ENCODE peak calls at places on chromosomes 4 and X, in five cellular contexts. One of them, this sample, is unnamed.

GRCh38 chrX:129833153-129834004 is 10.3 kb downstream of the ZDHHC9 start:
- DNase-seq in fibroblast of mammary gland: peak; percentile 75
- DNase-seq in fibroblast of lung: peak; percentile 76
- DNase-seq in fibroblast of the aortic adventitia: peak; percentile 62
- DNase-seq in pancreas: no peak
- DNase-seq in this sample: no peak

GRCh38 chr4:179095585-179096228 is 1653.5 kb upstream of the AGA start:
- DNase-seq in fibroblast of mammary gland: peak; percentile 1
- DNase-seq in fibroblast of lung: peak; percentile 46
- DNase-seq in fibroblast of the aortic adventitia: no peak
- DNase-seq in pancreas: no peak
- DNase-seq in this sample: peak; percentile 7

GRCh38 chr4:100977746-100978397 is 369.5 kb downstream of the PPP3CA start:
- DNase-seq in fibroblast of mammary gland: peak; percentile 31
- DNase-seq in fibroblast of lung: peak; percentile 80
- DNase-seq in fibroblast of the aortic adventitia: peak; percentile 86
- DNase-seq in pancreas: no peak
- DNase-seq in this sample: no peak

GRCh38 chr4:125254111-125254510 is 60.6 kb upstream of the FAT4 start:
- DNase-seq in fibroblast of mammary gland: peak; percentile 51
- DNase-seq in fibroblast of lung: peak; percentile 57
- DNase-seq in fibroblast of the aortic adventitia: peak; percentile 18
- DNase-seq in pancreas: no peak
- DNase-seq in this sample: no peak

GRCh38 chr4:22730049-22730448 is 37.3 kb downstream of the GBA3 start:
- DNase-seq in fibroblast of mammary gland: no peak
- DNase-seq in fibroblast of lung: no peak
- DNase-seq in fibroblast of the aortic adventitia: no peak
- DNase-seq in pancreas: no peak
- DNase-seq in this sample: no peak

GRCh38 chr4:75099321-75099720 is 166.4 kb downstream of the PARM1 start:
- DNase-seq in fibroblast of mammary gland: no peak
- DNase-seq in fibroblast of lung: no peak
- DNase-seq in fibroblast of the aortic adventitia: no peak
- DNase-seq in pancreas: no peak
- DNase-seq in this sample: no peak

GRCh38 chrX:126580877-126581276 is 28.3 kb upstream of the DCAF12L1 start:
- DNase-seq in fibroblast of mammary gland: no peak
- DNase-seq in fibroblast of lung: no peak
- DNase-seq in fibroblast of the aortic adventitia: no peak
- DNase-seq in pancreas: no peak
- DNase-seq in this sample: no peak

GRCh38 chr4:115145393-115146160 is 32.2 kb upstream of the NDST4 start:
- DNase-seq in fibroblast of mammary gland: no peak
- DNase-seq in fibroblast of lung: no peak
- DNase-seq in fibroblast of the aortic adventitia: no peak
- DNase-seq in pancreas: peak; percentile 33
- DNase-seq in this sample: no peak

GRCh38 chr4:177489847-177490246 is 47.6 kb upstream of the AGA start:
- DNase-seq in fibroblast of mammary gland: peak; percentile 14
- DNase-seq in fibroblast of lung: peak; percentile 69
- DNase-seq in fibroblast of the aortic adventitia: peak; percentile 6
- DNase-seq in pancreas: no peak
- DNase-seq in this sample: no peak

GRCh38 chrX:130594453-130594916 is 192.7 kb downstream of the RBMX2 start:
- DNase-seq in fibroblast of mammary gland: no peak
- DNase-seq in fibroblast of lung: no peak
- DNase-seq in fibroblast of the aortic adventitia: no peak
- DNase-seq in pancreas: no peak
- DNase-seq in this sample: no peak

GRCh38 chrX:2521092-2521926 is 20.5 kb upstream of the DHRSX start:
- DNase-seq in fibroblast of mammary gland: no peak
- DNase-seq in fibroblast of lung: no peak
- DNase-seq in fibroblast of the aortic adventitia: no peak
- DNase-seq in pancreas: no peak
- DNase-seq in this sample: no peak

GRCh38 chr4:88592600-88593448 is 544 bp downstream of the HERC3 start:
- DNase-seq in fibroblast of mammary gland: peak; percentile 73
- DNase-seq in fibroblast of lung: peak; percentile 82
- DNase-seq in fibroblast of the aortic adventitia: peak; percentile 45
- DNase-seq in pancreas: peak; percentile 85
- DNase-seq in this sample: no peak

GRCh38 chrX:63658920-63659319 is 126.1 kb downstream of the ARHGEF9 start:
- DNase-seq in fibroblast of mammary gland: no peak
- DNase-seq in fibroblast of lung: no peak
- DNase-seq in fibroblast of the aortic adventitia: peak; percentile 18
- DNase-seq in pancreas: no peak
- DNase-seq in this sample: no peak

GRCh38 chr4:8081621-8082516 is 76.7 kb downstream of the ABLIM2 start:
- DNase-seq in fibroblast of mammary gland: no peak
- DNase-seq in fibroblast of lung: no peak
- DNase-seq in fibroblast of the aortic adventitia: no peak
- DNase-seq in pancreas: no peak
- DNase-seq in this sample: no peak

GRCh38 chrX:40423299-40423698 is 157.5 kb upstream of the ATP6AP2 start:
- DNase-seq in fibroblast of mammary gland: no peak
- DNase-seq in fibroblast of lung: peak; percentile 52
- DNase-seq in fibroblast of the aortic adventitia: no peak
- DNase-seq in pancreas: no peak
- DNase-seq in this sample: no peak

GRCh38 chrX:31057691-31058090 is 14.2 kb downstream of the FTHL17 start:
- DNase-seq in fibroblast of mammary gland: no peak
- DNase-seq in fibroblast of lung: no peak
- DNase-seq in fibroblast of the aortic adventitia: no peak
- DNase-seq in pancreas: no peak
- DNase-seq in this sample: no peak

GRCh38 chrX:46325312-46325877 is 219.8 kb downstream of the ZNF674 start:
- DNase-seq in fibroblast of mammary gland: peak; percentile 45
- DNase-seq in fibroblast of lung: peak; percentile 92
- DNase-seq in fibroblast of the aortic adventitia: peak; percentile 65
- DNase-seq in pancreas: no peak
- DNase-seq in this sample: peak; percentile 88

GRCh38 chrX:139199945-139200344 is 330.6 kb upstream of the F9 start:
- DNase-seq in fibroblast of mammary gland: no peak
- DNase-seq in fibroblast of lung: no peak
- DNase-seq in fibroblast of the aortic adventitia: peak; percentile 4
- DNase-seq in pancreas: no peak
- DNase-seq in this sample: no peak

GRCh38 chr4:42865572-42866189 is 26.8 kb upstream of the GRXCR1 start:
- DNase-seq in fibroblast of mammary gland: peak; percentile 59
- DNase-seq in fibroblast of lung: peak; percentile 24
- DNase-seq in fibroblast of the aortic adventitia: peak; percentile 69
- DNase-seq in pancreas: no peak
- DNase-seq in this sample: peak; percentile 9

GRCh38 chrX:30794497-30794896 is 94.6 kb downstream of the TAB3 start:
- DNase-seq in fibroblast of mammary gland: no peak
- DNase-seq in fibroblast of lung: no peak
- DNase-seq in fibroblast of the aortic adventitia: no peak
- DNase-seq in pancreas: no peak
- DNase-seq in this sample: no peak

GRCh38 chr4:628821-629635 is 3.7 kb downstream of the PDE6B start:
- DNase-seq in fibroblast of mammary gland: no peak
- DNase-seq in fibroblast of lung: no peak
- DNase-seq in fibroblast of the aortic adventitia: no peak
- DNase-seq in pancreas: no peak
- DNase-seq in this sample: no peak

GRCh38 chr4:158208931-158209640 is 1.2 kb upstream of the TMEM144 start:
- DNase-seq in fibroblast of mammary gland: no peak
- DNase-seq in fibroblast of lung: no peak
- DNase-seq in fibroblast of the aortic adventitia: peak; percentile 24
- DNase-seq in pancreas: no peak
- DNase-seq in this sample: no peak

GRCh38 chr4:154686838-154687237 is 57.0 kb upstream of the LRAT start:
- DNase-seq in fibroblast of mammary gland: peak; percentile 18
- DNase-seq in fibroblast of lung: peak; percentile 1
- DNase-seq in fibroblast of the aortic adventitia: peak; percentile 21
- DNase-seq in pancreas: no peak
- DNase-seq in this sample: no peak
- TF ChIP-seq CTCF in fibroblast of mammary gland: peak; percentile 24
- TF ChIP-seq CTCF in fibroblast of lung: no peak
- TF ChIP-seq CTCF in fibroblast of the aortic adventitia: peak; percentile 11
- TF ChIP-seq CTCF in pancreas: no peak
- TF ChIP-seq CTCF in this sample: peak; percentile 13

DNA sequence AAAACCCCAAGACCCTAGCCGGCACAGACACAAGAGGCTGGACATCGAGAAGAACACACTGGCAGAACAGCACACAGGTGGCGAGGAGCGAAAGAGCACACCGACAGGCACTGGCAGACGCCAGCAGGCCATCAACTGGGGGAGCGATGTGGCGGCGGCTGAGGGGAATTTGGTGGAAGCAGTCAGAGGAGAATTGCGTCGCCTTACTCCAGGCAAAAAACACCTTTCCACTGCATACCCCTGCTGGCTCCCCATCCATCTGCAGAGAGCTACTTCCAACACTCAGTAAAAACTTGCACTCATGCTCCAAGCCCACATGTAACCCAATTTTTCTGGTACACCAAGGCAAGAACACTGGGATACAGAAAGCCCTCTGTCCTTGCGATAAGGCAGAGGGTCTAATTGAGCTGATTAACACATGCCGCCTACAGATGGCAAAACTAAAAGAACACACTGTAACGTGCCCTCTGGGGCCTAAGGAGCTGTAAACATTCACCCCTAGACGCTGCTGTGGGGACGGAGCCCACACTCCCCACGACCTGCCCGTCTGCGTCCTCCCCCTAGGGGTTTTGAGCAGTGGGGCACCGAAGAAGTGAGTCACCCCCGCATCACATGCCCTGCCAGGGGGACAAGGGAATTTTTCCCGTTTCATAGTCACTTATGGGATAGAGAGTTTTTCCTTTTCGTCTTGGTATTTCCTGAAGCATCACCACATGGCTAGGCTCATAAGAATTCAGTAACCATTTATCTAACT is 262.3 kb downstream of the KCTD8 start:
- DNase-seq in fibroblast of mammary gland: no peak
- DNase-seq in fibroblast of lung: no peak
- DNase-seq in fibroblast of the aortic adventitia: no peak
- DNase-seq in pancreas: no peak
- DNase-seq in this sample: no peak
- TF ChIP-seq CTCF in fibroblast of mammary gland: no peak
- TF ChIP-seq CTCF in fibroblast of lung: no peak
- TF ChIP-seq CTCF in fibroblast of the aortic adventitia: no peak
- TF ChIP-seq CTCF in pancreas: no peak
- TF ChIP-seq CTCF in this sample: no peak

GRCh38 chrX:21723814-21724213 is 34.1 kb downstream of the SMPX start:
- DNase-seq in fibroblast of mammary gland: no peak
- DNase-seq in fibroblast of lung: no peak
- DNase-seq in fibroblast of the aortic adventitia: no peak
- DNase-seq in pancreas: no peak
- DNase-seq in this sample: no peak

GRCh38 chrX:21725916-21726315 is 32.0 kb downstream of the SMPX start:
- DNase-seq in fibroblast of mammary gland: no peak
- DNase-seq in fibroblast of lung: no peak
- DNase-seq in fibroblast of the aortic adventitia: no peak
- DNase-seq in pancreas: no peak
- DNase-seq in this sample: no peak

GRCh38 chrX:21723097-21723496 is 34.8 kb downstream of the SMPX start:
- DNase-seq in fibroblast of mammary gland: peak; percentile 34
- DNase-seq in fibroblast of lung: peak; percentile 23
- DNase-seq in fibroblast of the aortic adventitia: peak; percentile 34
- DNase-seq in pancreas: no peak
- DNase-seq in this sample: no peak

GRCh38 chrX:21728276-21728968 is 29.5 kb downstream of the SMPX start:
- DNase-seq in fibroblast of mammary gland: no peak
- DNase-seq in fibroblast of lung: no peak
- DNase-seq in fibroblast of the aortic adventitia: no peak
- DNase-seq in pancreas: no peak
- DNase-seq in this sample: no peak

DNA sequence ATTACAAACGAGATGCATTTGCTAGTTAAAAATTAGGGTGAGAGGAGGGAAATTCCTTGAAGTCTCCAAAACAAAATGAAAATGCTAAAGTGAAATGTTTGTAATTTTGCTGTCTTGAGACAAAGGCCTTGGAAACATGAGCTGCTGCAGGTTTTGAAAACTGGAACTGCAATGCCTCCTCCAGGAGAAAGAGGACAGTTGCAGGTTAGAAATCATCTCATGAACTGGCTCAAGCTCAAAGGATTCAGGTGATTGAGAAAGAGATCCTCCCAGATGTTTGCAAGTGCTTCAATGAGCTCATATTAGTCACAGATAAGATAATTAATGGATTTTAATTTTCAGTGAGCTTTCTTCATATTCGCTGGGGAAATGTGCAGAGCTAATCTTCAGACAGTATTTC is 32.4 kb downstream of the SMPX start:
- DNase-seq in fibroblast of mammary gland: peak; percentile 64
- DNase-seq in fibroblast of lung: peak; percentile 37
- DNase-seq in fibroblast of the aortic adventitia: peak; percentile 40
- DNase-seq in pancreas: no peak
- DNase-seq in this sample: no peak
- TF ChIP-seq CTCF in fibroblast of mammary gland: peak; percentile 48
- TF ChIP-seq CTCF in fibroblast of lung: peak; percentile 56
- TF ChIP-seq CTCF in fibroblast of the aortic adventitia: peak; percentile 32
- TF ChIP-seq CTCF in pancreas: no peak
- TF ChIP-seq CTCF in this sample: peak; percentile 43

GRCh38 chr4:134215636-134216340 is 14.2 kb upstream of the PABPC4L start:
- DNase-seq in fibroblast of mammary gland: no peak
- DNase-seq in fibroblast of lung: peak; percentile 63
- DNase-seq in fibroblast of the aortic adventitia: no peak
- DNase-seq in pancreas: no peak
- DNase-seq in this sample: no peak

GRCh38 chr4:134216436-134216835 is 14.8 kb upstream of the PABPC4L start:
- DNase-seq in fibroblast of mammary gland: no peak
- DNase-seq in fibroblast of lung: peak; percentile 93
- DNase-seq in fibroblast of the aortic adventitia: no peak
- DNase-seq in pancreas: no peak
- DNase-seq in this sample: peak; percentile 34

GRCh38 chr4:134219043-134219442 is 17.5 kb upstream of the PABPC4L start:
- DNase-seq in fibroblast of mammary gland: no peak
- DNase-seq in fibroblast of lung: no peak
- DNase-seq in fibroblast of the aortic adventitia: no peak
- DNase-seq in pancreas: no peak
- DNase-seq in this sample: no peak
- TF ChIP-seq CTCF in fibroblast of mammary gland: no peak
- TF ChIP-seq CTCF in fibroblast of lung: no peak
- TF ChIP-seq CTCF in fibroblast of the aortic adventitia: no peak
- TF ChIP-seq CTCF in pancreas: no peak
- TF ChIP-seq CTCF in this sample: no peak

DNA sequence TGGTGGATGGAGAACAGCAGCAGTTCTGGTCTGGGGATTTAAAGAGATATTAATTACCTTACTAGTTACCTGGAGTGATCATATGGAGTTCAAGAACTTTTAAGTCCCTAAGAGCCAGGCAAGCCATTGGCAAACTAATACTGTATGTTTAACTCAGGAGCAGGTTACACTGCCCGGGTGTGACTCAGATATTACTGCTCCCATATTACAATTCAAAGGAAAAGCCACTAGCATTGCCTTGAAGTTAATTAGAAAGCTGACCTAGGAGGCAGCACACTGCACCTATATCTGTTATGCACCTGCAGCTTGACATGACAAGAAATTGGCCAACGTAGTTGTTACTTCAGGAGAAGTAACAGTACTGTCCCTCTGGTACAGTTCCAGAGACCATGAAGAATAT is 47.2 kb downstream of the GRK4 start:
- DNase-seq in fibroblast of mammary gland: peak; percentile 45
- DNase-seq in fibroblast of lung: no peak
- DNase-seq in fibroblast of the aortic adventitia: no peak
- DNase-seq in pancreas: no peak
- DNase-seq in this sample: no peak
- TF ChIP-seq CTCF in fibroblast of mammary gland: no peak
- TF ChIP-seq CTCF in fibroblast of lung: no peak
- TF ChIP-seq CTCF in fibroblast of the aortic adventitia: no peak
- TF ChIP-seq CTCF in pancreas: no peak
- TF ChIP-seq CTCF in this sample: no peak